ENCODE peak calls at places on chromosome 9, in six cellular contexts. D is H1; V is HCT116; E is effector memory CD4-positive, alpha-beta T cell; H is esophagus muscularis mucosa; W is coronary artery. I is an unnamed sample.

GRCh38 chr9:19375536-19375935 is 4.5 kb downstream of the RPS6 start:
- DNase-seq in V (no peak), W (no peak), E (no peak), H (no peak), D (no peak), I (no peak)

GRCh38 chr9:69535911-69536310 is 136.3 kb downstream of the APBA1 start:
- DNase-seq in W (no peak), V (no peak), H (no peak), E (no peak), D (no peak), I (no peak)

GRCh38 chr9:31236344-31236743 is 1148.1 kb upstream of the ACO1 start:
- DNase-seq in V (no peak), E (no peak), H (no peak), D (no peak), W (no peak), I (no peak)

GRCh38 chr9:129567842-129568559 is 52.9 kb downstream of the C9orf50 start:
- DNase-seq in D (peak), E (no peak), W (peak), H (no peak), V (peak), I (peak)

GRCh38 chr9:94802795-94803194 is 76.3 kb downstream of the AOPEP start:
- DNase-seq in D (no peak), W (no peak), E (no peak), V (no peak), H (no peak), I (no peak)

GRCh38 chr9:127717766-127718165 is 1.9 kb downstream of the TTC16 start:
- DNase-seq in D (no peak), V (no peak), H (no peak), E (no peak), W (no peak), I (no peak)

GRCh38 chr9:98944130-98945074 is 695 bp downstream of the COL15A1 start:
- DNase-seq in E (no peak), H (no peak), V (no peak), D (peak), W (peak), I (peak)

GRCh38 chr9:114958021-114958846 is 27.8 kb upstream of the TNFSF8 start:
- DNase-seq in W (peak), V (no peak), E (no peak), H (no peak), D (no peak), I (no peak)

GRCh38 chr9:34179528-34180138 is 790 bp downstream of the UBAP1 start:
- DNase-seq in W (no peak), V (no peak), E (no peak), D (no peak), H (no peak), I (no peak)

GRCh38 chr9:124222918-124223720 is 34.6 kb upstream of the NEK6 start:
- DNase-seq in V (no peak), E (no peak), D (no peak), H (no peak), W (no peak), I (no peak)

GRCh38 chr9:21434202-21435014 is 5.8 kb upstream of the IFNA1 start:
- DNase-seq in E (no peak), W (no peak), D (peak), H (no peak), V (peak), I (no peak)

GRCh38 chr9:35750256-35750531 is 1.1 kb downstream of the RGP1 start:
- DNase-seq in D (no peak), H (no peak), E (no peak), V (no peak), W (no peak), I (no peak)

GRCh38 chr9:94746541-94747505 is 20.3 kb downstream of the AOPEP start:
- DNase-seq in D (no peak), H (no peak), E (no peak), V (no peak), W (no peak), I (no peak)

GRCh38 chr9:105911104-105911911 is 217.0 kb downstream of the TMEM38B start:
- DNase-seq in D (no peak), H (peak), E (no peak), W (no peak), V (no peak), I (no peak)

GRCh38 chr9:38059233-38059936 is 9.6 kb downstream of the SHB start:
- DNase-seq in H (no peak), E (no peak), V (no peak), D (no peak), W (no peak), I (peak)

GRCh38 chr9:89796606-89797005 is 191.8 kb downstream of the GADD45G start:
- DNase-seq in E (no peak), H (no peak), V (no peak), D (no peak), W (peak), I (no peak)

GRCh38 chr9:110095776-110096175 is 112.2 kb downstream of the C9orf152 start:
- DNase-seq in W (no peak), V (no peak), E (no peak), D (no peak), H (no peak), I (no peak)

GRCh38 chr9:81819859-81820546 is 108.2 kb upstream of the SPATA31D4 start:
- DNase-seq in E (no peak), D (no peak), V (no peak), H (no peak), W (no peak), I (no peak)

GRCh38 chr9:6973089-6973488 is 215.3 kb downstream of the KDM4C start:
- DNase-seq in V (no peak), D (no peak), H (no peak), W (no peak), E (no peak), I (no peak)

GRCh38 chr9:89623925-89624420 is 19.2 kb downstream of the GADD45G start:
- DNase-seq in H (no peak), E (no peak), V (no peak), D (no peak), W (no peak), I (peak)

GRCh38 chr9:38226491-38226951 is 157.5 kb upstream of the SHB start:
- DNase-seq in H (no peak), W (no peak), V (no peak), D (no peak), E (no peak), I (no peak)

GRCh38 chr9:78021692-78022091 is 9.9 kb downstream of the GNAQ start:
- DNase-seq in E (no peak), D (no peak), V (no peak), W (no peak), H (no peak), I (peak)

DNA sequence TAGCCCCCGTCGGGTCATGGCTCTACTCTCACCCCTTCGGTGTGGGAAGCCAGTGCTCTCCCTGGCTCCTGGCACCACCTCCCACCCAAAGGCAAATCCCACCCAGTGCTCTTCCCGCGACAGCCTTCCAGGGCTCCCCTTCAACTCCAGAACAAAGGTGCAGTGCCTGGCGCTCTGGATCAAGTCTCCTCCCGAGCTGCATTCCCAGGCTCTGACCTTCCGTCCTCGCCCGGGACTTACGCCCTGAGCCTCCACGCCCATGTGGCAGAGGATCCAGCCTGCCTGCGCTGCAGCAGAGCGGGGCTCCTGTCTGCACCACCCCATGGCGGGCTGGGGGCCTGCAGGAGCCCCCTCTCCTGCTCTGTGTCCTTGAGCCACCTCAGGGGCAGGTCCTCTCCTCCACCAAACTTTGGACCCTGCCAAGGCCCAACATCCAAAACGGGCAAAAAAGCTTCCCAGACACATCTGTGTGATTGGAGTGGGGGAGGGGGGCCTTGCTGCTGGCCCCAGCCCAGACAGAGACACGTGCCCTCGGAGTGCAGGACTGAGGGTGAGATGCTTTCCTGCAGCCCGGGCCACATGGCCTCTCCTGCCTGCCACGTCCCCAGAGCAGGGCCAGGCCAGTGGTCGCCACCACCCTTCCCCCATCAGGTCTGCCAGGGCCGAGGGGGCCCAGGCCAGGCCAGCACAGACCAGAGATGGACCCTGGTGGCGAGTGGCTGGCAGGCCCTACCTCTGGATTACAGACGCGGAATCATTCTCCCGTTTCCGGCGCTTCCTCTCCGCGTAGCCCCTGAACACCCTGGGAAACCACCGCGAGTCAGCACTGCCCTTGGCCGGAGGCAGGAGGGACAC is 4.4 kb downstream of the NSMF start:
- DNase-seq in H (no peak), E (no peak), W (no peak), V (no peak), D (no peak), I (peak)
- H3K4me3 ChIP-seq in H (peak), E (peak), W (peak), V (no peak), D (peak), I (peak)

DNA sequence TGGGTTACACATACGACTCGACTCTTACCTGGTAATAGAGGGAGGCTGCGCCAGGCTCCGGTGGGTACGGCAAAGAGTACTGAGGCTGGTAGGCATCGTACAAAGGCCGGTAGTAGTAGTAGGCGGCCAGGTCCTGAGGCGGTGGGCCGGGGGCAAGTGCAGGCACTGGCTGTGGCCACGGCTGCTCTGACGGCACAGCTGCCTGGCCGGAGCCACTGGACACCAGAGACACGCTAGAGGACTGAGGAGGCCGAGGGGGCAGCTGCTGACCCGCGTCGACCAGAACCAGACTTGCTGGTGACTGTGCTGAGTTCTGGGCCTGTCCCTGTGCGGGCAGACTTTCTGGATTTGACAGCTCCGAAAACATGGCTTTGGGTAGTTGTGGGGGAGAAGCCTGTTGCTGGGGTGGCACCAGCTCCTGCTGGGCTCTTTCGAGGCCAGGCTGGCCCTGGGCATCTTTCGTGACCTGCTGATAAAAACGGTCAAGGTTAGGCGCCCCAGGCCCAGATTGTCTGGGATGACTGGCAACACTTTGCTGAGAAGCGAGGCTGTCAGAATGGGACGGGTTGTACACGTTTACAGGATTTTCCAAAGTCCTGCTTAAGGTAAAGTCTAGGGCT is 8.7 kb downstream of the SEC16A start:
- DNase-seq in E (no peak), V (no peak), W (no peak), H (no peak), D (no peak), I (no peak)
- H3K4me3 ChIP-seq in E (no peak), V (no peak), W (no peak), H (no peak), D (no peak), I (no peak)

DNA sequence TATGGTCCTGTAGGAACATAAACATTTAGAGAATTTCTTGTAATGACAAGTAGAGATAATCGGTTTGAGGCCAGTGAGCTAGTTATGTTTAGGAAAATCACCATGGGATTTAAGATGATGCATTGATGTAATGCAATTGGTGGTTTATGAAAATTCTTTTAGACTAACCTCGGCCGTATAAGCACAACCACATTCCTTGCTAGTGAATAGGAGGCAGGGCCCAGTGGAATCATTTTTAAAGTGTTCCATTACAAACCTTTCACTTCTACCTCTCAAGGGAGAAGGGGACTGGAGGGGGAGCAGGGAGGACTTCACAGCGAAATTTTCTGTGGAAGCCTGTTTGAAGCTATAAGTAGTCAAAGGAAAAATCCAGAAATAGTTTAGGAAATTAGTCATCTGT is 71.8 kb upstream of the NFIL3 start:
- DNase-seq in V (no peak), H (no peak), D (no peak), W (no peak), E (no peak), I (no peak)
- H3K4me3 ChIP-seq in V (no peak), H (no peak), D (no peak), W (no peak), E (no peak), I (no peak)

GRCh38 chr9:134328341-134328840 is 2.1 kb downstream of the RXRA start:
- DNase-seq in D (no peak), E (no peak), H (no peak), V (no peak), W (no peak), I (peak)
- H3K4me3 ChIP-seq in D (no peak), E (no peak), H (peak), V (peak), W (peak), I (peak)

GRCh38 chr9:16652511-16653101 is 217.9 kb downstream of the BNC2 start:
- DNase-seq in V (no peak), H (no peak), E (no peak), D (no peak), W (no peak), I (no peak)
- H3K4me3 ChIP-seq in V (no peak), H (no peak), E (no peak), D (no peak), W (no peak), I (no peak)

DNA sequence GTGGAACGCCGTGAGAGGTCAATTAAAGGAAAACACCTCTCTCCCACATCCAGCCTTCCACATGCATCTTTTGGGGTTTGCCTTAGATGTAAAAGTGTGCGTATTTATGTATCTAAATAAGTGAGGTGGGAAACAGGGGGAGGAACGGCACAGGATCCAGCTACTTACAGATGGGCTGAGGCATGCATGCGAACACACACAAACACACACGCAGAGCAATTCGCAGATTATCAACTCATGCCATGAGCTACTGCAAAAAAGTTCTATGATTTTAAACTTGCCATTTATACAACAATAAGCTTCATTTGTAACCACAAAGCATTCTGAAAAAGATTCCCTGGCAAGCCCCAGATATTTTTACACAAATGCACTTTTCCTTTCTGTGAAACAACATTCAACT is 242.0 kb downstream of the BNC2 start:
- DNase-seq in D (no peak), V (no peak), H (no peak), E (no peak), W (no peak), I (no peak)
- H3K4me3 ChIP-seq in D (no peak), V (no peak), H (no peak), E (no peak), W (no peak), I (no peak)

GRCh38 chr9:76572205-76572550 is 113.2 kb downstream of the GCNT1 start:
- DNase-seq in H (peak), W (no peak), V (no peak), D (no peak), E (no peak), I (no peak)
- H3K4me3 ChIP-seq in H (no peak), W (no peak), V (no peak), D (peak), E (no peak), I (no peak)

I was measured in kidney.